ENCODE peak calls at places on chromosomes 4 and X, in eight cellular contexts. K is A549, O is uterus, P is heart left ventricle, B is fibroblast of lung, T is BJ, W is cardiac fibroblast, H is bronchial epithelial cell. L is an unnamed sample.

GRCh38 chrX:23756165-23756564 is 13.1 kb upstream of the ACOT9 start:
- DNase-seq in K (peak; percentile 73), O (peak; percentile 22), P (peak; percentile 46), B (peak; percentile 30), T (no peak), W (peak; percentile 70), H (peak; percentile 30), L (peak; percentile 58)

GRCh38 chrX:2609431-2610238 is 81.5 kb upstream of the CD99 start:
- DNase-seq in K (no peak), O (no peak), P (no peak), B (peak; percentile 11), T (no peak), W (peak; percentile 42), H (peak; percentile 45), L (peak; percentile 32)

GRCh38 chr4:181618038-181618618 is 625.1 kb upstream of the TENM3 start:
- DNase-seq in K (no peak), O (no peak), P (no peak), B (no peak), T (no peak), W (no peak), H (no peak), L (no peak)

GRCh38 chr4:90540536-90540935 is 413.3 kb downstream of the CCSER1 start:
- DNase-seq in K (no peak), O (no peak), P (no peak), B (no peak), T (no peak), W (no peak), H (no peak), L (no peak)

GRCh38 chr4:24174622-24175021 is 284.8 kb upstream of the PPARGC1A start:
- DNase-seq in K (no peak), O (no peak), P (no peak), B (peak; percentile 43), T (no peak), W (peak; percentile 29), H (peak; percentile 58), L (no peak)

GRCh38 chr4:24054910-24055309 is 165.1 kb upstream of the PPARGC1A start:
- DNase-seq in K (no peak), O (no peak), P (no peak), B (no peak), T (no peak), W (no peak), H (peak; percentile 45), L (no peak)

GRCh38 chr4:84496356-84497219 is 2.5 kb downstream of the NKX6-1 start:
- DNase-seq in K (no peak), O (no peak), P (no peak), B (no peak), T (no peak), W (no peak), H (no peak), L (no peak)

GRCh38 chr4:75552452-75552851 is 3.4 kb upstream of the ODAPH start:
- DNase-seq in K (no peak), O (no peak), P (no peak), B (no peak), T (no peak), W (no peak), H (no peak), L (no peak)

DNA sequence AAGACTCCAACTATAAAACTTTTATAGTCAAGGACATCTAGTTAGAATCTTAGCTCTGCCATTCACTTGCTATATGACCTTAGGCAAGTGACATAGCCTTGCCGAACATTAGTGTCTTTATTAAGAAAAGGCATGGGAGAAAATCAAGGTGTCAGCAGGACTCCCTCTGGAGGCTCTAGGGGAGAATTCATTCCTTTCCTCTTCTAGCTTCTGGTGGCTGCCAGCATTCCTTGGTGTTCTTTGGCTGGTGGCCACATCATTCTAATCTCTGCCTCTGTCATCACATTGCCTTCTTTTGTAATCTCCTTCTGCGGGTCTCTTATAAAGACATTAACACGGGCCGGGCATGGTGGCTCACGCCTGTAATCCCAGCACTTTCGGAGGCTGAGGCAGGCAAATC is 99.8 kb downstream of the PPP1R2C start:
- DNase-seq in K (peak; percentile 1), O (no peak), P (peak; percentile 26), B (peak; percentile 6), T (no peak), W (peak; percentile 51), H (peak; percentile 17), L (peak; percentile 63)
- TF ChIP-seq CTCF in K (no peak), O (no peak), P (no peak), B (no peak), T (no peak), W (peak; percentile 18), H (peak; percentile 28), L (peak; percentile 20)

GRCh38 chr4:174218127-174218790 is 65.2 kb downstream of the FBXO8 start:
- DNase-seq in K (no peak), O (no peak), P (no peak), B (peak; percentile 6), T (no peak), W (no peak), H (no peak), L (peak; percentile 60)
- H3K4me3 ChIP-seq in K (peak overlapping the region; percentile 43), O (no peak overlapping the region), P (peak overlapping the region; percentile 48), B (peak overlapping the region; percentile 56), T (peak overlapping the region; percentile 29), W (peak overlapping the region; percentile 43), H (no peak overlapping the region), L (peak overlapping the region; percentile 59)

DNA sequence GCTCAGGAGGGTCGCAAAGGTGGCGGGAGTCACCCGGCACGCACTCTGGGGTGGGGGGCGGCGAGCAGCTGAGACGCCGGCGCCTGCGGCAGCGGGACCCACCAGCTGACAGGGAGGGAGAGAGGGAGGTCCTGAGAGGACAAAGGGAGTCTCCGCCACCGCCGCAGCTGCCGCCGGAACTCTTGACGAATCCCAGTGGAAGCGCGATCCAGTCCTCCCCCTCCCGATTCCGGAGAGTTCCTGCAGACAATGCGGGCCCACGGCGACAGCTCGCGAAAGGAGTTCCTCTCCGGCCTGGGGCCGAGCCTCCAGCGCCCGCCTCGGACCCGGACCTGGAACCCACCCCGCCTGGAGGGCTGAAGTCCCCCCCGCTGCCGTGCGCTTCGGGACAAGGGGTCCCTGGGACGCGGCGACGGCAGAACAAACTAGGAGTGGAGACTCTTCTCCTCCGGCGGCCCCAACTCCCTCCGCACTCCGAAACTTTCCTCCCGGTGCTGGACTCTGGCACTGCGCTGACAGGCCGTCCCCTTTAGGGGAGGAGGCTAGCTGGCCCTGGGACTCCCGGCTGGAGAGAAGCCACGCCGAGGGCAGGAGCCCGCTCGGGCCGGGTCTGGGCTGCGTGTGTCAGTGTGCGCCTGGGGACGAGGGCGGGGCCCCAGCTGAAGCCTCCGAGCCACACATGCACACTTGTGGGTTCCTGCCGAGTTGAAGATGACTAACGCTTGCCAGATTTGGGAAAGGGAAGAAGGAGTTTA is at the start of gene ANTXR2:
- DNase-seq in K (peak; percentile 63), O (peak; percentile 91), P (peak; percentile 95), B (peak; percentile 98), T (peak; percentile 86), W (peak; percentile 98), H (peak; percentile 82), L (peak; percentile 98)
- TF ChIP-seq CTCF in K (no peak), O (no peak), P (peak; percentile 14), B (no peak), T (peak; percentile 28), W (no peak), H (no peak), L (no peak)

GRCh38 chrX:120144178-120144844 is 14.1 kb upstream of the RHOXF2 start:
- DNase-seq in K (no peak), O (peak; percentile 28), P (no peak), B (no peak), T (no peak), W (no peak), H (no peak), L (no peak)
- H3K4me3 ChIP-seq in K (no peak overlapping the region), O (no peak overlapping the region), P (no peak overlapping the region), B (no peak overlapping the region), T (no peak overlapping the region), W (no peak overlapping the region), H (no peak overlapping the region), L (no peak overlapping the region)

GRCh38 chrX:45596190-45596808 is 395.6 kb upstream of the DIPK2B start:
- DNase-seq in K (no peak), O (no peak), P (no peak), B (no peak), T (no peak), W (peak; percentile 55), H (peak; percentile 23), L (peak; percentile 52)
- TF ChIP-seq CTCF in K (no peak), O (no peak), P (no peak), B (no peak), T (no peak), W (no peak), H (no peak), L (peak; percentile 13)

GRCh38 chr4:80103615-80104014 is 30.6 kb upstream of the ANTXR2 start:
- DNase-seq in K (no peak), O (no peak), P (no peak), B (no peak), T (no peak), W (no peak), H (no peak), L (no peak)

GRCh38 chr4:80101768-80102116 is 28.7 kb upstream of the ANTXR2 start:
- DNase-seq in K (no peak), O (no peak), P (no peak), B (peak; percentile 47), T (no peak), W (peak; percentile 36), H (peak; percentile 83), L (peak; percentile 32)

GRCh38 chr4:80107374-80107773 is 34.3 kb upstream of the ANTXR2 start:
- DNase-seq in K (no peak), O (no peak), P (no peak), B (no peak), T (no peak), W (peak; percentile 21), H (no peak), L (peak; percentile 35)

GRCh38 chr4:80101086-80101767 is 28.2 kb upstream of the ANTXR2 start:
- DNase-seq in K (no peak), O (no peak), P (no peak), B (no peak), T (no peak), W (no peak), H (peak; percentile 46), L (no peak)

DNA sequence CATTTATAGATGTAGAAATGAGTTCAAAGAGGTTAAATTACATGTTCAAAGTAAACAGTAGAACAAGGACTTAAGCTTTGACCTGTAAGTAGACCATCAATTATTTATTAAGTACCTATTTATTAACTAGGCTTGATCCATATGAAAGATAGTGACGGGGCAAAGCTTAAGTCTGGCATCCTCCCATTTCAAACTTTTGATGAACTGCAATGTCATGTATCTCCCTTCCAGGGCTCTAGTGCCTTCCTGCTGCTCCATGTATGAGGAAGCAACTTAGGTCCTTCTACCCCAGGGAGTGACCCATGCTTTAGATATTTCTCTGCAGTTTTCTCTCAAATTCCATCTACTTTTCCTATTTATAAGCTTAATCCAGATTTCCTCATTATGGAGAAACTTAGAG is 31.9 kb upstream of the ANTXR2 start:
- DNase-seq in K (no peak), O (no peak), P (no peak), B (no peak), T (no peak), W (no peak), H (no peak), L (no peak)
- H3K4me3 ChIP-seq in K (no peak overlapping the region), O (no peak overlapping the region), P (no peak overlapping the region), B (no peak overlapping the region), T (no peak overlapping the region), W (no peak overlapping the region), H (no peak overlapping the region), L (no peak overlapping the region)

L was measured in fibroblast of the aortic adventitia.